ENCODE peak calls at places on chromosomes 5 and 9, in four cellular contexts. Q is NCI-H1436 treated with DMSO at 0.1 percent for 48 hours, Y is neuronal stem cell, K is ovary. V is an unnamed sample.

GRCh38 chr9:136995772-136996308 is 528 bp downstream of the CLIC3 start:
- DNase-seq in Q (no peak), Y (no peak), K (peak; percentile 59), V (no peak)

GRCh38 chr5:151072234-151073025 is 8.4 kb downstream of the TNIP1 start:
- DNase-seq in Q (no peak), Y (no peak), K (no peak), V (no peak)

GRCh38 chr5:160479926-160480325 is 58.3 kb downstream of the PTTG1 start:
- DNase-seq in Q (no peak), Y (no peak), K (no peak), V (no peak)

GRCh38 chr5:141369994-141370848 is at the start of gene PCDHGB3:
- DNase-seq in Q (no peak), Y (no peak), K (no peak), V (no peak)

GRCh38 chr5:26700759-26701384 is 337.5 kb downstream of the CDH9 start:
- DNase-seq in Q (no peak), Y (peak; percentile 44), K (no peak), V (peak; percentile 42)

GRCh38 chr5:165457854-165458481 is 1952.5 kb downstream of the MAT2B start:
- DNase-seq in Q (no peak), Y (peak; percentile 26), K (no peak), V (peak; percentile 20)

GRCh38 chr9:98809311-98810105 is 2.0 kb downstream of the GALNT12 start:
- DNase-seq in Q (no peak), Y (peak; percentile 55), K (no peak), V (no peak)

GRCh38 chr9:99813739-99814138 is 7.9 kb upstream of the NR4A3 start:
- DNase-seq in Q (no peak), Y (no peak), K (no peak), V (no peak)

GRCh38 chr9:128841704-128842492 is 12.3 kb upstream of the SPOUT1 start:
- DNase-seq in Q (no peak), Y (no peak), K (no peak), V (no peak)

GRCh38 chr5:157546456-157547100 is 29.0 kb downstream of the ADAM19 start:
- DNase-seq in Q (no peak), Y (no peak), K (no peak), V (no peak)

GRCh38 chr5:7321724-7322123 is 74.2 kb upstream of the ADCY2 start:
- DNase-seq in Q (no peak), Y (no peak), K (no peak), V (no peak)

GRCh38 chr5:175181331-175181730 is 262.7 kb downstream of the DRD1 start:
- DNase-seq in Q (no peak), Y (no peak), K (no peak), V (no peak)

GRCh38 chr5:89901983-89902382 is 507.6 kb downstream of the CETN3 start:
- DNase-seq in Q (no peak), Y (no peak), K (peak; percentile 5), V (no peak)

GRCh38 chr9:127910613-127911205 is 6.1 kb downstream of the ST6GALNAC4 start:
- DNase-seq in Q (no peak), Y (no peak), K (no peak), V (no peak)

GRCh38 chr9:87862536-87863268 is 20.0 kb upstream of the SPATA31E1 start:
- DNase-seq in Q (no peak), Y (no peak), K (no peak), V (no peak)

GRCh38 chr5:76986828-76987526 is 34.1 kb downstream of the CRHBP start:
- DNase-seq in Q (peak; percentile 45), Y (no peak), K (no peak), V (no peak)

GRCh38 chr9:12094051-12094450 is 599.1 kb upstream of the TYRP1 start:
- DNase-seq in Q (no peak), Y (no peak), K (no peak), V (no peak)

GRCh38 chr5:158998911-158999705 is 100.6 kb downstream of the EBF1 start:
- DNase-seq in Q (no peak), Y (no peak), K (no peak), V (no peak)

GRCh38 chr5:172859966-172860365 is 25.9 kb downstream of the ERGIC1 start:
- DNase-seq in Q (no peak), Y (no peak), K (no peak), V (no peak)

GRCh38 chr5:93585054-93585751 is 2.2 kb downstream of the NR2F1 start:
- DNase-seq in Q (no peak), Y (peak; percentile 29), K (peak; percentile 60), V (no peak)

GRCh38 chr9:15307523-15307841 is 466 bp upstream of the TTC39B start:
- DNase-seq in Q (no peak), Y (no peak), K (no peak), V (no peak)

GRCh38 chr9:122371851-122372250 is 1.0 kb downstream of the PTGS1 start:
- DNase-seq in Q (no peak), Y (no peak), K (no peak), V (no peak)

GRCh38 chr9:122453677-122454135 is 24.0 kb downstream of the OR1J1 start:
- DNase-seq in Q (no peak), Y (no peak), K (no peak), V (no peak)

GRCh38 chr5:45038366-45038987 is 229.7 kb downstream of the MRPS30 start:
- DNase-seq in Q (no peak), Y (peak; percentile 45), K (no peak), V (no peak)

GRCh38 chr9:110241491-110242321 is 14.6 kb downstream of the TXN start:
- DNase-seq in Q (no peak), Y (no peak), K (no peak), V (no peak)

GRCh38 chr5:131999471-131999931 is 12.0 kb downstream of the ACSL6 start:
- DNase-seq in Q (no peak), Y (no peak), K (no peak), V (no peak)

V was measured in NCI-H1417 treated with DMSO at 0.1 percent for 48 hours.